ENCODE peak calls at places on chromosomes 1 and 21, in five cellular contexts. P, Y, I, R and Z are unnamed samples.

GRCh38 chr21:36429672-36430546 is 44.7 kb downstream of the CHAF1B start:
- DNase-seq in R (peak), I (peak), P (peak), Y (no peak), Z (peak)

GRCh38 chr1:213277036-213277435 is 226.0 kb downstream of the RPS6KC1 start:
- DNase-seq in Y (no peak), P (no peak), R (no peak), I (no peak), Z (no peak)

GRCh38 chr1:178818416-178818815 is 52.5 kb downstream of the ANGPTL1 start:
- DNase-seq in R (no peak), I (no peak), Y (no peak), P (no peak), Z (peak)

GRCh38 chr1:116853680-116854191 is 56.0 kb upstream of the PTGFRN start:
- DNase-seq in I (peak), P (no peak), Y (no peak), R (peak), Z (peak)

GRCh38 chr1:100249155-100249536 is 488 bp downstream of the DBT start:
- DNase-seq in I (peak), R (peak), Y (no peak), P (no peak), Z (no peak)

GRCh38 chr1:201466492-201466891 is 2.5 kb downstream of the PHLDA3 start:
- DNase-seq in I (no peak), P (no peak), Y (no peak), R (no peak), Z (no peak)

GRCh38 chr1:52632732-52633290 is at the start of gene SHISAL2A:
- DNase-seq in R (peak), P (peak), I (peak), Y (peak), Z (peak)

GRCh38 chr1:25549273-25550154 is 6.1 kb downstream of the LDLRAP1 start:
- DNase-seq in R (no peak), P (peak), I (peak), Y (no peak), Z (no peak)